ENCODE peak calls at places on chromosomes 12 and 14, in eight cellular contexts. One of them, this sample, is unnamed.
A peak's percentile ranks its signal among the peaks of the same experiment; 100 is the strongest.

GRCh38 chr14:105348169-105348944 is 33.8 kb downstream of the PACS2 start:
- DNase-seq in GM12865: no peak
- DNase-seq in GM18507: no peak
- DNase-seq in GM06990: no peak
- DNase-seq in NCI-H1105 treated with DMSO at 0.1 percent for 48 hours: no peak
- DNase-seq in NCI-H69: no peak
- DNase-seq in activated naive CD4-positive, alpha-beta T cell: no peak
- DNase-seq in NCI-H1048: no peak
- DNase-seq in this sample: no peak

GRCh38 chr12:7155471-7156034 is 25.4 kb downstream of the CLSTN3 start:
- DNase-seq in activated naive CD4-positive, alpha-beta T cell: no peak
- DNase-seq in GM06990: no peak
- DNase-seq in GM18507: no peak
- DNase-seq in GM12865: no peak
- DNase-seq in NCI-H69: peak; percentile 22
- DNase-seq in NCI-H1048: no peak
- DNase-seq in NCI-H1105 treated with DMSO at 0.1 percent for 48 hours: peak; percentile 80
- DNase-seq in this sample: no peak

GRCh38 chr14:53741379-53742225 is 215.0 kb downstream of the BMP4 start:
- DNase-seq in GM06990: no peak
- DNase-seq in activated naive CD4-positive, alpha-beta T cell: no peak
- DNase-seq in GM18507: no peak
- DNase-seq in NCI-H1048: no peak
- DNase-seq in GM12865: no peak
- DNase-seq in NCI-H69: no peak
- DNase-seq in NCI-H1105 treated with DMSO at 0.1 percent for 48 hours: no peak
- DNase-seq in this sample: no peak

GRCh38 chr12:53190108-53190729 is 9.5 kb upstream of the CSAD start:
- DNase-seq in NCI-H1105 treated with DMSO at 0.1 percent for 48 hours: peak; percentile 6
- DNase-seq in NCI-H69: peak; percentile 76
- DNase-seq in GM18507: peak; percentile 26
- DNase-seq in GM06990: no peak
- DNase-seq in activated naive CD4-positive, alpha-beta T cell: no peak
- DNase-seq in NCI-H1048: no peak
- DNase-seq in GM12865: peak; percentile 69
- DNase-seq in this sample: no peak

GRCh38 chr14:95619785-95620417 is 66.3 kb upstream of the TCL1B start:
- DNase-seq in NCI-H1048: no peak
- DNase-seq in NCI-H1105 treated with DMSO at 0.1 percent for 48 hours: no peak
- DNase-seq in NCI-H69: peak; percentile 70
- DNase-seq in GM06990: no peak
- DNase-seq in GM12865: no peak
- DNase-seq in GM18507: no peak
- DNase-seq in activated naive CD4-positive, alpha-beta T cell: no peak
- DNase-seq in this sample: no peak

GRCh38 chr14:74892745-74893144 is 11.0 kb downstream of the DLST start:
- DNase-seq in NCI-H1105 treated with DMSO at 0.1 percent for 48 hours: no peak
- DNase-seq in NCI-H69: no peak
- DNase-seq in GM18507: no peak
- DNase-seq in GM06990: no peak
- DNase-seq in activated naive CD4-positive, alpha-beta T cell: no peak
- DNase-seq in NCI-H1048: no peak
- DNase-seq in GM12865: no peak
- DNase-seq in this sample: no peak

GRCh38 chr12:113237748-113238147 is 16.5 kb downstream of the TPCN1 start:
- DNase-seq in NCI-H69: no peak
- DNase-seq in NCI-H1048: no peak
- DNase-seq in activated naive CD4-positive, alpha-beta T cell: no peak
- DNase-seq in GM12865: no peak
- DNase-seq in NCI-H1105 treated with DMSO at 0.1 percent for 48 hours: no peak
- DNase-seq in GM18507: no peak
- DNase-seq in GM06990: no peak
- DNase-seq in this sample: no peak

GRCh38 chr12:50017653-50018052 is 7.6 kb downstream of the RACGAP1 start:
- DNase-seq in NCI-H1048: no peak
- DNase-seq in GM18507: no peak
- DNase-seq in NCI-H1105 treated with DMSO at 0.1 percent for 48 hours: no peak
- DNase-seq in GM06990: no peak
- DNase-seq in GM12865: no peak
- DNase-seq in NCI-H69: no peak
- DNase-seq in activated naive CD4-positive, alpha-beta T cell: no peak
- DNase-seq in this sample: no peak

GRCh38 chr14:103121846-103122577 is 1.2 kb upstream of the TNFAIP2 start:
- DNase-seq in GM06990: no peak
- DNase-seq in GM18507: no peak
- DNase-seq in NCI-H1048: peak; percentile 54
- DNase-seq in NCI-H69: peak; percentile 97
- DNase-seq in activated naive CD4-positive, alpha-beta T cell: no peak
- DNase-seq in NCI-H1105 treated with DMSO at 0.1 percent for 48 hours: peak; percentile 98
- DNase-seq in GM12865: peak; percentile 54
- DNase-seq in this sample: no peak

GRCh38 chr12:1173806-1174617 is 183.0 kb downstream of the ERC1 start:
- DNase-seq in GM06990: no peak
- DNase-seq in GM18507: no peak
- DNase-seq in NCI-H1105 treated with DMSO at 0.1 percent for 48 hours: peak; percentile 60
- DNase-seq in NCI-H1048: no peak
- DNase-seq in NCI-H69: peak; percentile 94
- DNase-seq in GM12865: peak; percentile 3
- DNase-seq in activated naive CD4-positive, alpha-beta T cell: no peak
- DNase-seq in this sample: no peak

GRCh38 chr12:132475304-132476037 is 14.5 kb upstream of the FBRSL1 start:
- DNase-seq in activated naive CD4-positive, alpha-beta T cell: no peak
- DNase-seq in GM12865: peak; percentile 63
- DNase-seq in GM06990: no peak
- DNase-seq in NCI-H1105 treated with DMSO at 0.1 percent for 48 hours: no peak
- DNase-seq in GM18507: no peak
- DNase-seq in NCI-H1048: no peak
- DNase-seq in NCI-H69: peak; percentile 37
- DNase-seq in this sample: no peak

GRCh38 chr12:53182836-53183235 is 2.1 kb upstream of the CSAD start:
- DNase-seq in NCI-H1048: no peak
- DNase-seq in NCI-H69: peak; percentile 78
- DNase-seq in GM12865: no peak
- DNase-seq in activated naive CD4-positive, alpha-beta T cell: no peak
- DNase-seq in GM06990: no peak
- DNase-seq in NCI-H1105 treated with DMSO at 0.1 percent for 48 hours: no peak
- DNase-seq in GM18507: no peak
- DNase-seq in this sample: no peak

GRCh38 chr12:19151298-19151697 is 21.8 kb downstream of the PLEKHA5 start:
- DNase-seq in GM06990: no peak
- DNase-seq in NCI-H69: no peak
- DNase-seq in activated naive CD4-positive, alpha-beta T cell: no peak
- DNase-seq in NCI-H1105 treated with DMSO at 0.1 percent for 48 hours: no peak
- DNase-seq in GM12865: no peak
- DNase-seq in GM18507: no peak
- DNase-seq in NCI-H1048: no peak
- DNase-seq in this sample: no peak

GRCh38 chr12:11719678-11720099 is 70.2 kb downstream of the ETV6 start:
- DNase-seq in GM12865: no peak
- DNase-seq in NCI-H1048: no peak
- DNase-seq in GM18507: no peak
- DNase-seq in NCI-H69: no peak
- DNase-seq in GM06990: no peak
- DNase-seq in NCI-H1105 treated with DMSO at 0.1 percent for 48 hours: no peak
- DNase-seq in activated naive CD4-positive, alpha-beta T cell: no peak
- DNase-seq in this sample: no peak

GRCh38 chr14:90193925-90194324 is 62.4 kb upstream of the PSMC1 start:
- DNase-seq in NCI-H1105 treated with DMSO at 0.1 percent for 48 hours: no peak
- DNase-seq in GM12865: peak; percentile 18
- DNase-seq in NCI-H1048: no peak
- DNase-seq in GM18507: no peak
- DNase-seq in GM06990: no peak
- DNase-seq in NCI-H69: peak; percentile 67
- DNase-seq in activated naive CD4-positive, alpha-beta T cell: no peak
- DNase-seq in this sample: no peak

GRCh38 chr14:39247256-39247655 is 13.5 kb downstream of the MIA2 start:
- DNase-seq in NCI-H1048: no peak
- DNase-seq in GM18507: no peak
- DNase-seq in NCI-H1105 treated with DMSO at 0.1 percent for 48 hours: no peak
- DNase-seq in GM12865: no peak
- DNase-seq in GM06990: no peak
- DNase-seq in activated naive CD4-positive, alpha-beta T cell: no peak
- DNase-seq in NCI-H69: no peak
- DNase-seq in this sample: no peak

GRCh38 chr12:95117178-95117599 is 43.8 kb upstream of the NR2C1 start:
- DNase-seq in NCI-H1048: no peak
- DNase-seq in GM06990: peak; percentile 41
- DNase-seq in NCI-H69: peak; percentile 82
- DNase-seq in GM18507: peak; percentile 40
- DNase-seq in GM12865: peak; percentile 78
- DNase-seq in NCI-H1105 treated with DMSO at 0.1 percent for 48 hours: peak; percentile 79
- DNase-seq in activated naive CD4-positive, alpha-beta T cell: no peak
- DNase-seq in this sample: peak; percentile 36

GRCh38 chr14:97262336-97262735 is 465.2 kb downstream of the VRK1 start:
- DNase-seq in GM06990: no peak
- DNase-seq in activated naive CD4-positive, alpha-beta T cell: no peak
- DNase-seq in NCI-H69: no peak
- DNase-seq in NCI-H1105 treated with DMSO at 0.1 percent for 48 hours: no peak
- DNase-seq in GM18507: no peak
- DNase-seq in GM12865: no peak
- DNase-seq in NCI-H1048: no peak
- DNase-seq in this sample: no peak

GRCh38 chr14:71246539-71246938 is 339.3 kb downstream of the PCNX1 start:
- DNase-seq in NCI-H1048: no peak
- DNase-seq in NCI-H1105 treated with DMSO at 0.1 percent for 48 hours: no peak
- DNase-seq in GM18507: no peak
- DNase-seq in GM12865: no peak
- DNase-seq in NCI-H69: no peak
- DNase-seq in GM06990: no peak
- DNase-seq in activated naive CD4-positive, alpha-beta T cell: no peak
- DNase-seq in this sample: no peak

GRCh38 chr12:62254967-62255366 is 5.2 kb upstream of the USP15 start:
- DNase-seq in GM12865: no peak
- DNase-seq in NCI-H1105 treated with DMSO at 0.1 percent for 48 hours: no peak
- DNase-seq in GM06990: no peak
- DNase-seq in NCI-H1048: no peak
- DNase-seq in GM18507: no peak
- DNase-seq in NCI-H69: no peak
- DNase-seq in activated naive CD4-positive, alpha-beta T cell: no peak
- DNase-seq in this sample: no peak

GRCh38 chr12:104155711-104156555 is 17.9 kb upstream of the NFYB start:
- DNase-seq in NCI-H69: no peak
- DNase-seq in NCI-H1048: no peak
- DNase-seq in GM06990: no peak
- DNase-seq in activated naive CD4-positive, alpha-beta T cell: no peak
- DNase-seq in GM12865: no peak
- DNase-seq in GM18507: no peak
- DNase-seq in NCI-H1105 treated with DMSO at 0.1 percent for 48 hours: no peak
- DNase-seq in this sample: no peak

GRCh38 chr12:88715673-88716072 is 135.4 kb upstream of the KITLG start:
- DNase-seq in GM06990: no peak
- DNase-seq in GM12865: no peak
- DNase-seq in NCI-H1105 treated with DMSO at 0.1 percent for 48 hours: no peak
- DNase-seq in GM18507: no peak
- DNase-seq in NCI-H1048: no peak
- DNase-seq in activated naive CD4-positive, alpha-beta T cell: no peak
- DNase-seq in NCI-H69: no peak
- DNase-seq in this sample: no peak

GRCh38 chr12:2453807-2454177 is 341.0 kb upstream of the FKBP4 start:
- DNase-seq in GM12865: no peak
- DNase-seq in activated naive CD4-positive, alpha-beta T cell: no peak
- DNase-seq in NCI-H1105 treated with DMSO at 0.1 percent for 48 hours: no peak
- DNase-seq in GM06990: no peak
- DNase-seq in NCI-H1048: no peak
- DNase-seq in NCI-H69: no peak
- DNase-seq in GM18507: no peak
- DNase-seq in this sample: no peak

GRCh38 chr14:67569011-67569650 is 30.9 kb downstream of the PIGH start:
- DNase-seq in GM12865: no peak
- DNase-seq in NCI-H1105 treated with DMSO at 0.1 percent for 48 hours: no peak
- DNase-seq in NCI-H69: no peak
- DNase-seq in GM18507: no peak
- DNase-seq in activated naive CD4-positive, alpha-beta T cell: no peak
- DNase-seq in GM06990: no peak
- DNase-seq in NCI-H1048: no peak
- DNase-seq in this sample: no peak

GRCh38 chr12:110641512-110641911 is 27.6 kb downstream of the TCTN1 start:
- DNase-seq in GM18507: no peak
- DNase-seq in GM06990: no peak
- DNase-seq in NCI-H1105 treated with DMSO at 0.1 percent for 48 hours: no peak
- DNase-seq in activated naive CD4-positive, alpha-beta T cell: no peak
- DNase-seq in NCI-H69: no peak
- DNase-seq in NCI-H1048: no peak
- DNase-seq in GM12865: no peak
- DNase-seq in this sample: no peak